ENCODE peak calls at places on chromosome 12, in four cellular contexts. E is heart right ventricle, J is GM12865, C is progenitor cell of endocrine pancreas. R is an unnamed sample.

GRCh38 chr12:54868690-54869089 is 14.4 kb downstream of the MUCL1 start:
- DNase-seq in C (no peak), J (no peak), E (no peak), R (no peak)

GRCh38 chr12:32765906-32766305 is 10.2 kb upstream of the YARS2 start:
- DNase-seq in C (no peak), E (no peak), J (no peak), R (no peak)

GRCh38 chr12:101743724-101744472 is 4.6 kb upstream of the SYCP3 start:
- DNase-seq in C (no peak), E (no peak), J (peak; percentile 88), R (no peak)

GRCh38 chr12:81403348-81403747 is 325.5 kb downstream of the ACSS3 start:
- DNase-seq in J (no peak), C (no peak), E (no peak), R (no peak)

GRCh38 chr12:126139355-126139754 is 1074.1 kb downstream of the AACS start:
- DNase-seq in J (no peak), C (no peak), E (no peak), R (no peak)

GRCh38 chr12:88781909-88782308 is 201.6 kb upstream of the KITLG start:
- DNase-seq in E (no peak), J (no peak), C (no peak), R (no peak)

GRCh38 chr12:66885115-66885875 is 206.4 kb upstream of the GRIP1 start:
- DNase-seq in J (no peak), E (no peak), C (no peak), R (no peak)

GRCh38 chr12:23204933-23205778 is 580.2 kb downstream of the ETNK1 start:
- DNase-seq in C (no peak), E (no peak), J (peak; percentile 74), R (no peak)

GRCh38 chr12:65881965-65882413 is 57.7 kb downstream of the HMGA2 start:
- DNase-seq in C (no peak), J (peak; percentile 58), E (peak; percentile 77), R (no peak)

GRCh38 chr12:57895337-57896138 is 45.8 kb upstream of the ATP23 start:
- DNase-seq in C (no peak), J (no peak), E (no peak), R (no peak)

GRCh38 chr12:16407332-16407731 is 59.9 kb downstream of the MGST1 start:
- DNase-seq in E (no peak), J (no peak), C (no peak), R (no peak)

GRCh38 chr12:90355701-90356345 is 599.2 kb downstream of the CCER1 start:
- DNase-seq in J (no peak), E (no peak), C (no peak), R (no peak)

GRCh38 chr12:71958993-71959588 is 20.4 kb downstream of the TPH2 start:
- DNase-seq in J (no peak), C (no peak), E (no peak), R (no peak)

GRCh38 chr12:2396448-2396871 is 343.7 kb downstream of the CACNA1C start:
- DNase-seq in J (no peak), C (no peak), E (peak; percentile 72), R (no peak)

GRCh38 chr12:80186727-80187217 is 87.4 kb downstream of the OTOGL start:
- DNase-seq in J (peak; percentile 65), E (no peak), C (no peak), R (no peak)

GRCh38 chr12:110600254-110600653 is 13.7 kb upstream of the TCTN1 start:
- DNase-seq in J (peak; percentile 74), C (no peak), E (no peak), R (no peak)

GRCh38 chr12:12070674-12071661 is at the start of gene BCL2L14:
- DNase-seq in C (no peak), E (no peak), J (peak; percentile 67), R (no peak)

GRCh38 chr12:65628061-65628460 is 196.2 kb upstream of the HMGA2 start:
- DNase-seq in J (no peak), E (no peak), C (no peak), R (no peak)

GRCh38 chr12:77941396-77941795 is 110.7 kb downstream of the NAV3 start:
- DNase-seq in C (no peak), J (no peak), E (no peak), R (no peak)

GRCh38 chr12:112901271-112901670 is 5.5 kb upstream of the OAS1 start:
- DNase-seq in J (no peak), C (no peak), E (no peak), R (peak; percentile 50)

GRCh38 chr12:66388512-66388911 is 86.2 kb downstream of the HELB start:
- DNase-seq in E (no peak), C (no peak), J (no peak), R (no peak)

GRCh38 chr12:53493610-53494391 is 5.5 kb downstream of the MAP3K12 start:
- DNase-seq in J (no peak), C (no peak), E (no peak), R (no peak)

GRCh38 chr12:10339441-10339840 is 31.8 kb downstream of the KLRD1 start:
- DNase-seq in E (no peak), C (no peak), J (no peak), R (no peak)

GRCh38 chr12:29314421-29314820 is 66.6 kb downstream of the ERGIC2 start:
- DNase-seq in J (no peak), E (no peak), C (no peak), R (no peak)

GRCh38 chr12:9707864-9708808 is 24.8 kb downstream of the CLECL1 start:
- DNase-seq in C (peak; percentile 35), J (peak; percentile 81), E (peak; percentile 24), R (no peak)

GRCh38 chr12:71371132-71371531 is 68.5 kb upstream of the LGR5 start:
- DNase-seq in J (no peak), E (no peak), C (no peak), R (no peak)

GRCh38 chr12:99381992-99382391 is 265.6 kb upstream of the GARIN6 start:
- DNase-seq in E (no peak), J (peak; percentile 73), C (no peak), R (no peak)

GRCh38 chr12:82470906-82471512 is 112.7 kb downstream of the METTL25 start:
- DNase-seq in C (no peak), E (no peak), J (no peak), R (no peak)

GRCh38 chr12:106582661-106583577 is at the start of gene RFX4:
- DNase-seq in J (no peak), E (no peak), C (no peak), R (no peak)

GRCh38 chr12:106581543-106582263 is 1.1 kb upstream of the RFX4 start:
- DNase-seq in J (no peak), E (no peak), C (peak; percentile 41), R (no peak)

GRCh38 chr12:106582264-106582591 is 576 bp upstream of the RFX4 start:
- DNase-seq in E (no peak), C (no peak), J (no peak), R (no peak)

GRCh38 chr12:106583578-106584103 is 837 bp downstream of the RFX4 start:
- DNase-seq in E (no peak), J (no peak), C (no peak), R (no peak)

GRCh38 chr12:106580671-106581508 is 1.9 kb upstream of the RFX4 start:
- DNase-seq in J (no peak), C (no peak), E (no peak), R (no peak)
- TF ChIP-seq CTCF in J (no peak), C (no peak), E (no peak), R (no peak)

GRCh38 chr12:56601503-56601902 is 28.6 kb downstream of the BAZ2A start:
- DNase-seq in J (peak; percentile 39), E (no peak), C (no peak), R (no peak)
- TF ChIP-seq CTCF in J (peak; percentile 20), E (no peak), C (no peak), R (no peak)

GRCh38 chr12:85308374-85308773 is 28.4 kb downstream of the ALX1 start:
- DNase-seq in C (no peak), E (no peak), J (no peak), R (no peak)

GRCh38 chr12:85309180-85309579 is 29.2 kb downstream of the ALX1 start:
- DNase-seq in C (no peak), E (no peak), J (no peak), R (no peak)

GRCh38 chr12:85310025-85310424 is 30.0 kb downstream of the ALX1 start:
- DNase-seq in C (no peak), E (no peak), J (no peak), R (no peak)

GRCh38 chr12:85310456-85311076 is 30.5 kb downstream of the ALX1 start:
- DNase-seq in E (no peak), C (no peak), J (peak; percentile 3), R (no peak)
- TF ChIP-seq CTCF in E (no peak), C (peak; percentile 50), J (peak; percentile 9), R (peak; percentile 76)

DNA sequence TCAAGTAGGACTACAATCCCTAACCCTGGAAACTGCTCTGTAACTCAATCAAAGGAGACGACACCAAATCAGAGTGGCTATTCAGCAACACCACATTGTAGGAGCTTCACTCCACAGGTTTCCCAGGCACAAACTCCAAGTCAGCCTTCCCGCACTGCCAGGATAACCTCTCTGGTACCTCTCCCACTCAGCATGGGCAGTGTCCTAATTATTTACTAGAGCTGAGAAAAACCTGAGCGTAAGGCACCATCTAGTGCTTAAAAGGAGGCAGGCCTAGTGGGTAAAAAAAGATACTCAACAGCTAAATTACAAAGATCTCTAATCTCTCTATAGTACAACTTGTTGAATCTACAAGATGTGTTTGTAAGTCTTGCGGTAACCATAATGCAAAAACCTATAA is 36.1 kb downstream of the PARP11 start:
- DNase-seq in C (no peak), E (no peak), J (peak; percentile 26), R (no peak)
- TF ChIP-seq CTCF in C (no peak), E (no peak), J (peak; percentile 21), R (no peak)

GRCh38 chr12:94500831-94501567 is 41.3 kb upstream of the CEP83 start:
- DNase-seq in C (no peak), J (peak; percentile 41), E (no peak), R (no peak)
- TF ChIP-seq CTCF in C (no peak), J (no peak), E (no peak), R (no peak)

GRCh38 chr12:121507245-121507644 is 73.6 kb downstream of the KDM2B start:
- DNase-seq in E (no peak), C (no peak), J (no peak), R (no peak)

GRCh38 chr12:121501946-121502345 is 78.9 kb downstream of the KDM2B start:
- DNase-seq in E (no peak), C (no peak), J (no peak), R (no peak)

GRCh38 chr12:121505513-121505912 is 75.3 kb downstream of the KDM2B start:
- DNase-seq in E (no peak), C (no peak), J (no peak), R (no peak)

GRCh38 chr12:121503395-121503794 is 77.4 kb downstream of the KDM2B start:
- DNase-seq in E (no peak), J (no peak), C (no peak), R (no peak)

GRCh38 chr12:121504505-121504904 is 76.3 kb downstream of the KDM2B start:
- DNase-seq in E (no peak), C (no peak), J (no peak), R (no peak)
- TF ChIP-seq CTCF in E (no peak), C (no peak), J (no peak), R (no peak)

DNA sequence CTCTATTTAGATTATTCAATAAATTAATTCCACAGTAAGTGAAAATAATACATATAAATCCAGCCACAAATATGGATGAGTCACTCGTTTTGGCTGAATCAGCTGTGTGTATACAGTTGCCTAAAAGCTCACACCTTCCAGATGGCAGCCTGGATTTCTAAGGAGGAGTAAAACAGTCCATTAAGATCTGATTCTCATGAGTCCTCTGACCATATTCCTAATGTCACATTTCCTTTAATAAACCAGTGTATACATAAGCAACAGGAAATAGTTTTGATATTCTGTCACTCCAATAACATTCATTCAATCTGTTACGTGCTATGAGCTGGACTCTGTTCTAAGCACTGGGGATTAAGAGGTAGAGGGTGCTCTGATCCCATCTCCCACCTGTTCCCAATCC is 21.8 kb downstream of the MDM1 start:
- DNase-seq in E (no peak), C (no peak), J (no peak), R (no peak)
- TF ChIP-seq CTCF in E (no peak), C (no peak), J (no peak), R (no peak)